ENCODE peak calls at places on chromosomes 5 and 9, in four cellular contexts. R is A549, Z is K562, I is HepG2. M is an unnamed sample.

GRCh38 chr5:82163459-82164108 is 114.6 kb downstream of the RPS23 start:
- DNase-seq in Z (no peak), R (peak; percentile 66), I (no peak), M (no peak)

GRCh38 chr5:73189816-73190451 is 16.9 kb downstream of the TMEM174 start:
- DNase-seq in R (no peak), Z (no peak), I (no peak), M (peak; percentile 50)

GRCh38 chr5:3033033-3033755 is 281.7 kb upstream of the IRX2 start:
- DNase-seq in R (no peak), I (no peak), Z (no peak), M (no peak)

GRCh38 chr9:135989722-135990467 is 28.7 kb upstream of the UBAC1 start:
- DNase-seq in Z (no peak), I (no peak), R (no peak), M (no peak)

GRCh38 chr5:150129813-150130492 is 25.7 kb downstream of the PDGFRB start:
- DNase-seq in R (peak; percentile 71), I (peak; percentile 67), Z (peak; percentile 90), M (peak; percentile 78)

GRCh38 chr5:68762201-68762600 is 331.6 kb upstream of the SLC30A5 start:
- DNase-seq in R (no peak), I (no peak), Z (no peak), M (no peak)

GRCh38 chr5:502325-503079 is 21.7 kb downstream of the SLC9A3 start:
- DNase-seq in Z (no peak), I (no peak), R (no peak), M (no peak)

GRCh38 chr9:33209394-33209793 is 30.6 kb upstream of the SPINK4 start:
- DNase-seq in I (no peak), R (no peak), Z (no peak), M (no peak)

GRCh38 chr5:61617995-61618525 is 286.0 kb downstream of the ZSWIM6 start:
- DNase-seq in I (no peak), R (peak; percentile 36), Z (no peak), M (no peak)

GRCh38 chr5:10607666-10608442 is 44.0 kb downstream of the ANKRD33B start:
- DNase-seq in Z (peak; percentile 43), I (no peak), R (peak; percentile 63), M (no peak)

GRCh38 chr9:29697011-29697410 is 2123.7 kb upstream of the C9orf72 start:
- DNase-seq in I (no peak), R (no peak), Z (no peak), M (no peak)

GRCh38 chr5:669111-669841 is 23.9 kb downstream of the TPPP start:
- DNase-seq in R (no peak), Z (peak; percentile 76), I (peak; percentile 20), M (peak; percentile 85)

GRCh38 chr5:154653764-154654483 is 101.3 kb upstream of the LARP1 start:
- DNase-seq in I (no peak), Z (peak; percentile 99), R (no peak), M (no peak)

GRCh38 chr9:128555180-128555721 is 2.9 kb downstream of the SPTAN1 start:
- DNase-seq in Z (no peak), R (peak; percentile 58), I (peak; percentile 85), M (no peak)
- TF ChIP-seq NR3C1 in Z (no peak), R (no peak), I (no peak), M (no peak)

DNA sequence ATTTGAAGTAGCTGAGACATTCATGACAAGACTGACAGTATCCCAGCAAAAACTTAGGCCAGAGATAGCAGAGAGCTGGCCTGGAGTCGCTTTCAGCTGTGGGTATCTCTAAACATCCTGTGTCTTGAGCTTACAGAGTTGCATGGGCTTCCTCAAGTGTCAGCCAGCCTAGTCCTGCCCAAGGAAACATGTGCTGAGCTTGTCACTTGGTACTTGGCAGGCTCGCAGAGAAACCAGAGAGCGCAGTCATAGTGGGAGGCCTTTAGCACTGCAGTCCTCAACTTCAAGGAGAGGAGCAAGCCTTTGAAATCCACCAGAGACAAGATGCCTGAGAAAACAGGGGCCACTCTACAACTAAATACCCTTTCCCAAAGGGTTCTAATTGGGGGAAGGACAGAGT is 43.4 kb downstream of the SEMA5A start:
- DNase-seq in R (no peak), I (no peak), Z (no peak), M (no peak)
- TF ChIP-seq NR3C1 in R (no peak), I (no peak), Z (no peak), M (no peak)

GRCh38 chr5:157518963-157519362 is 56.6 kb downstream of the ADAM19 start:
- DNase-seq in Z (no peak), R (no peak), I (no peak), M (no peak)

GRCh38 chr5:157519579-157520253 is 55.9 kb downstream of the ADAM19 start:
- DNase-seq in Z (no peak), R (no peak), I (no peak), M (no peak)

GRCh38 chr5:157516016-157516415 is 56.0 kb downstream of the NIPAL4 start:
- DNase-seq in Z (no peak), I (no peak), R (peak; percentile 30), M (no peak)

GRCh38 chr5:157514974-157515373 is 55.0 kb downstream of the NIPAL4 start:
- DNase-seq in I (no peak), Z (no peak), R (no peak), M (no peak)

GRCh38 chr5:157516626-157517325 is 56.8 kb downstream of the NIPAL4 start:
- DNase-seq in R (peak; percentile 52), I (no peak), Z (no peak), M (no peak)
- TF ChIP-seq NR3C1 in R (no peak), I (no peak), Z (no peak), M (no peak)

GRCh38 chr5:171127314-171127713 is 181.7 kb upstream of the TLX3 start:
- DNase-seq in I (no peak), R (no peak), Z (no peak), M (no peak)
- TF ChIP-seq NR3C1 in I (no peak), R (no peak), Z (no peak), M (no peak)

GRCh38 chr5:106957336-106957735 is 713.4 kb downstream of the EFNA5 start:
- DNase-seq in R (no peak), Z (no peak), I (no peak), M (no peak)

GRCh38 chr5:106966686-106967315 is 703.9 kb downstream of the EFNA5 start:
- DNase-seq in I (no peak), R (no peak), Z (no peak), M (no peak)

GRCh38 chr5:106959447-106959846 is 711.3 kb downstream of the EFNA5 start:
- DNase-seq in R (no peak), Z (no peak), I (no peak), M (no peak)

GRCh38 chr5:106964102-106964501 is 706.6 kb downstream of the EFNA5 start:
- DNase-seq in R (peak; percentile 43), Z (no peak), I (no peak), M (no peak)

GRCh38 chr5:106962464-106963230 is 708.1 kb downstream of the EFNA5 start:
- DNase-seq in R (no peak), Z (no peak), I (no peak), M (no peak)
- TF ChIP-seq NR3C1 in R (no peak), Z (no peak), I (no peak), M (no peak)

GRCh38 chr9:130837644-130838043 is 2.6 kb downstream of the ABL1 start:
- DNase-seq in Z (no peak), R (no peak), I (no peak), M (no peak)
- TF ChIP-seq NR3C1 in Z (no peak), R (no peak), I (no peak), M (no peak)

GRCh38 chr5:90888511-90889324 is 330.1 kb downstream of the ADGRV1 start:
- DNase-seq in Z (no peak), R (peak; percentile 67), I (peak; percentile 64), M (no peak)
- TF ChIP-seq NR3C1 in Z (no peak), R (no peak), I (no peak), M (no peak)

DNA sequence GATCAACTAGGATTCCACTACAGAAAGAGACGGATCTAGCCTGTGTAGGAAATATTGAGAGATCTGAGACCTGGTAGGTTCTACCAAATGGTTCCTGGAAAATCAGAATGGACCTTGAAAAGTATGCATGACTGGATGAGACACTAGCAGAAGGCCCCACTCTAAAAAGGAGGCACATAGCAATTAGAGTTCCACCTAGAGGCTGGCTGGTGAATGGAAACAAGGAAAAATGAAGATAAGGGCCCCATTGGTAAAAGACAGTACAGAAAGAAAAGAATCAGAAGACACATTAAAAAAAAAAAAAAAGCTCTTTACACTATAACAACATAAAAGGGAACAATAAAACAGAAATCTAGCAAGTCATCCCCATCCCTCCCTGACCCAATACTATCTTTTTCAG is 518.5 kb downstream of the NR2F1-AS1 start:
- DNase-seq in Z (no peak), R (peak; percentile 23), I (no peak), M (no peak)
- TF ChIP-seq NR3C1 in Z (no peak), R (no peak), I (no peak), M (no peak)

DNA sequence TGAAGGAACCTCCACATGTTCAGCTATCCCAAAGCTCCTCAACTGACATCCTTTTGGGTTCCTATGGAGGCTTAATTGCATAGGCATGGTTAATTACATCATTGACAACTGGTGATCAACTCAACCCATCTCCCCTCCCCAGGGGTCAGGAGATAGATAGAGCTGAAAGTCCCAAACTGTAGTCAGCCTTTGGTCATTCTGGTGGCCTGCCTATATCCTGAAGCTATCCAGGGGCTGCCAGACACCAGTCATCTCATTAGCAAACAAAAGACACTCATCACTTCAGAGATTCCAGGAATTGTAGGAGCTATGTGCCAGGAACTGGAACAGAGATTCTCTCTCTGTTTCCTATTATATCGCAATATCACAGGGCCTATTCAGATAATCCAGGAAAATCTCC is 646.6 kb upstream of the GRAMD2B start:
- DNase-seq in I (no peak), R (no peak), Z (no peak), M (no peak)
- TF ChIP-seq NR3C1 in I (no peak), R (no peak), Z (no peak), M (no peak)

M was measured in WTC11.